ENCODE peak calls at places on chromosomes 12 and 14, in ten cellular contexts. Z is GM12865, T is stomach, K is B cell, E is AG04449, X is brain microvascular endothelial cell, Y is sigmoid colon, R is GM06990, J is lower leg skin, W is ascending aorta. B is an unnamed sample.

GRCh38 chr14:97402279-97402678 is 605.1 kb downstream of the VRK1 start:
- DNase-seq in Z (no peak), T (no peak), K (no peak), E (no peak), X (no peak), Y (no peak), R (no peak), J (no peak), W (no peak), B (no peak)

GRCh38 chr14:61438860-61439765 is 117.7 kb downstream of the PRKCH start:
- DNase-seq in Z (peak; percentile 89), T (peak; percentile 61), K (no peak), E (no peak), X (peak; percentile 58), Y (no peak), R (peak; percentile 55), J (peak; percentile 78), W (peak; percentile 68), B (peak; percentile 53)

GRCh38 chr14:68417007-68417659 is 375.7 kb downstream of the ZFP36L1 start:
- DNase-seq in Z (no peak), T (peak; percentile 33), K (no peak), E (no peak), X (no peak), Y (no peak), R (no peak), J (no peak), W (no peak), B (no peak)

GRCh38 chr12:2640709-2641108 is 154.1 kb upstream of the FKBP4 start:
- DNase-seq in Z (no peak), T (peak; percentile 33), K (no peak), E (peak; percentile 91), X (peak; percentile 97), Y (peak; percentile 75), R (no peak), J (peak; percentile 46), W (peak; percentile 91), B (no peak)

GRCh38 chr14:91714805-91715204 is 17.1 kb downstream of the CATSPERB start:
- DNase-seq in Z (peak; percentile 7), T (no peak), K (no peak), E (no peak), X (no peak), Y (no peak), R (no peak), J (no peak), W (no peak), B (no peak)

GRCh38 chr14:75335588-75335987 is 57.0 kb downstream of the FOS start:
- DNase-seq in Z (peak; percentile 34), T (no peak), K (no peak), E (no peak), X (no peak), Y (peak; percentile 62), R (peak; percentile 47), J (no peak), W (no peak), B (no peak)

GRCh38 chr12:82873951-82874350 is 187.2 kb downstream of the TMTC2 start:
- DNase-seq in Z (no peak), T (no peak), K (no peak), E (no peak), X (no peak), Y (no peak), R (no peak), J (no peak), W (no peak), B (no peak)

GRCh38 chr12:131853832-131854797 is 25.9 kb downstream of the MMP17 start:
- DNase-seq in Z (no peak), T (no peak), K (no peak), E (no peak), X (no peak), Y (no peak), R (no peak), J (no peak), W (no peak), B (no peak)

GRCh38 chr12:79274571-79275064 is 410.0 kb downstream of the SYT1 start:
- DNase-seq in Z (peak; percentile 4), T (no peak), K (no peak), E (no peak), X (no peak), Y (no peak), R (no peak), J (no peak), W (no peak), B (no peak)

GRCh38 chr12:6765634-6766581 is at the start of gene PTMS:
- DNase-seq in Z (peak; percentile 53), T (peak; percentile 63), K (peak; percentile 59), E (no peak), X (peak; percentile 71), Y (peak; percentile 97), R (peak; percentile 64), J (peak; percentile 62), W (peak; percentile 93), B (peak; percentile 62)

GRCh38 chr14:83923836-83924235 is 1606.1 kb upstream of the FLRT2 start:
- DNase-seq in Z (no peak), T (no peak), K (no peak), E (no peak), X (no peak), Y (no peak), R (no peak), J (no peak), W (no peak), B (no peak)

DNA sequence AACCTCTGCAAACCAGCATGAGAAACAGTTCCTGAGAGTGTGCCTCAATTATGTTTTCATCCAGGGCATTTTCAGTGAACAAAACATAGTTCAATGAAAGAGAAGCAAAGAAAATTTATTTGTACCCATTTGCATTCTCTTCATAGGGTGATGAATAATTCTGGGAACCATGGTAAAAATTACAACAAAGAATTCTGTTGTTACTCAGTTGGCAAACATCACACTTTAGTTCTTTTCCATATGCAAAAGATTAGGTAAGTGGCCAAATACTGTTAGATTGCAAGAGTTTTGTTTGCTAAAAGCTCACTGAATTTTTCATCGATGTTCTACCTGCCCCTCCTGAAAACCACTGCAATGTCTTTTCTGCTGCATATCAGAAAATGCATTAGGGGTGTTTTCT is 132.4 kb upstream of the RGS6 start:
- DNase-seq in Z (no peak), T (no peak), K (no peak), E (no peak), X (no peak), Y (no peak), R (no peak), J (no peak), W (no peak), B (no peak)
- TF ChIP-seq CTCF in Z (no peak), T (no peak), K (no peak), E (no peak), X (no peak), Y (no peak), R (no peak), J (no peak), W (no peak), B (no peak)

GRCh38 chr12:115771065-115771464 is 506.4 kb downstream of the MED13L start:
- DNase-seq in Z (no peak), T (no peak), K (no peak), E (no peak), X (no peak), Y (no peak), R (no peak), J (no peak), W (no peak), B (no peak)
- TF ChIP-seq CTCF in Z (no peak), T (no peak), K (no peak), E (no peak), X (peak; percentile 2), Y (no peak), R (no peak), J (no peak), W (no peak), B (no peak)

DNA sequence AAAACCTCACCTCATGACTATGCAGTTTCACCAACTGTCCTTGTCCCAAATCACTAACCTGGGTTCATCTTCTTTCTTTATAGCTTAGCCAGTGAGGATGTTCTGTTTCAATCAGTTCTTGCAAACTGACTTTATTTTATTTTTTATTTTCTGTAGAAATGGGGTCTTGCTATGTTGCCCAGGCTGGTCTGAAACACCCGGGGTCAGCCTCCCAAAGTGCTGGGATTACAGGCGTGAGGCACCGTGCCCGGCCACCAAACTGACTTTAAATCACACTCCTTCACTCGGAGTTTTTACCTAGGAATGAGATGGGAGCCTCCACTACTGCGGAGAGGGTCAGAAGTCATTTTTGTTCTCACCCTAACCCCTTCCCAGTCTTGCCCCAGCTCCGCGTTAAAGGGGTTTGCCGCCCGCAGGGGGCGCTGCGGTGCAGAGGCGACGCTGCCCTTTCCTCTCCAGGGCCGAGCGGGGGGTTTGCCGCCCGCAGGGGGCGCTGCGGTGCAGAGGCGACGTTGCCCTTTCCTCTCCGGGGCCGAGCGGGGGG is 7.0 kb upstream of the B4GALNT3 start:
- DNase-seq in Z (peak; percentile 65), T (peak; percentile 41), K (no peak), E (no peak), X (no peak), Y (no peak), R (peak; percentile 73), J (no peak), W (no peak), B (peak; percentile 71)
- TF ChIP-seq CTCF in Z (peak; percentile 68), T (no peak), K (peak; percentile 80), E (peak; percentile 0), X (peak; percentile 35), Y (no peak), R (peak; percentile 77), J (no peak), W (no peak), B (peak; percentile 46)

DNA sequence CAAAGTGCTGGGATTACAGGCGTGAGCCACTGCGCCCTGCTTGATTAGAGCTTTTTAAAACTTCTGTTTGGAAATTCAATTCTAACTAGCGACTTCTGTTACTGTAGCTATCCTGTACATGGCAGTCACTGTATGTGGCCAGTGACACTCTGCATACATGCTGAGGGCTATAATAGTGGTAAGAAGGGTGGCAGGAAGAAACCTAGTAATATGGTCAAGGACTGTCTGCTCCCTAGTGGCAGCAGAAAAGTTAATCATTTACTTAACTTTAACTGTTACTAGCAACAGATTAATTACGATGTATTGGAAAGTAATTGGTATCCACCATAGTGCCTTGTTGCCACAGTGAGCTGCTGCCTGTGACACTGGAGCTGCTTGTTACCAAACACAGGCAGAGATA is 149.0 kb downstream of the KITLG start:
- DNase-seq in Z (no peak), T (no peak), K (no peak), E (no peak), X (no peak), Y (no peak), R (no peak), J (no peak), W (no peak), B (no peak)
- TF ChIP-seq CTCF in Z (no peak), T (no peak), K (no peak), E (no peak), X (no peak), Y (no peak), R (no peak), J (no peak), W (no peak), B (no peak)